ENCODE peak calls at places on chromosomes 3 and 15, in four cellular contexts. H is T-cell, S is cardiac fibroblast, P is EH. N is an unnamed sample.
A peak's percentile ranks its signal among the peaks of the same experiment; 100 is the strongest.

GRCh38 chr15:57436961-57437360 is 60.7 kb downstream of the CGNL1 start:
- DNase-seq in S (no peak), H (no peak), P (peak; percentile 18), N (no peak)

GRCh38 chr15:47333758-47334157 is 383.5 kb upstream of the SEMA6D start:
- DNase-seq in H (no peak), P (no peak), S (no peak), N (no peak)

GRCh38 chr3:59981377-59981776 is 931.6 kb upstream of the CFAP20DC start:
- DNase-seq in S (no peak), H (no peak), P (no peak), N (no peak)

GRCh38 chr15:82538961-82539689 is 1.1 kb downstream of the RPS17 start:
- DNase-seq in P (peak; percentile 34), S (no peak), H (no peak), N (no peak)

GRCh38 chr3:42140665-42141203 is 49.6 kb downstream of the TRAK1 start:
- DNase-seq in P (no peak), H (no peak), S (no peak), N (no peak)

GRCh38 chr3:33152363-33153360 is 38.8 kb downstream of the CRTAP start:
- DNase-seq in S (no peak), P (peak; percentile 23), H (no peak), N (no peak)

GRCh38 chr3:177498037-177498857 is 301.0 kb upstream of the TBL1XR1 start:
- DNase-seq in P (no peak), S (peak; percentile 75), H (no peak), N (no peak)

GRCh38 chr3:79056498-79056897 is 711.3 kb downstream of the ROBO1 start:
- DNase-seq in S (no peak), H (no peak), P (no peak), N (no peak)

GRCh38 chr3:156812521-156813335 is 13.4 kb upstream of the LEKR1 start:
- DNase-seq in S (no peak), P (no peak), H (no peak), N (no peak)

GRCh38 chr15:64092075-64092820 is 1.4 kb downstream of the CIAO2A start:
- DNase-seq in P (peak; percentile 25), S (no peak), H (no peak), N (peak; percentile 29)

GRCh38 chr15:83398591-83398990 is 48.5 kb upstream of the SH3GL3 start:
- DNase-seq in H (no peak), P (peak; percentile 50), S (no peak), N (peak; percentile 3)

GRCh38 chr15:92952451-92952850 is 52.3 kb downstream of the CHD2 start:
- DNase-seq in P (no peak), H (no peak), S (no peak), N (no peak)

GRCh38 chr15:50576156-50576555 is 29.7 kb upstream of the USP50 start:
- DNase-seq in H (no peak), S (peak; percentile 8), P (peak; percentile 28), N (peak; percentile 8)

GRCh38 chr3:129058441-129059194 is 2.0 kb upstream of the GP9 start:
- DNase-seq in P (no peak), S (no peak), H (no peak), N (no peak)

GRCh38 chr15:29476503-29477080 is 207.0 kb upstream of the NSMCE3 start:
- DNase-seq in S (no peak), P (no peak), H (no peak), N (no peak)

GRCh38 chr15:82699726-82700125 is 9.9 kb downstream of the AP3B2 start:
- DNase-seq in S (no peak), P (peak; percentile 4), H (no peak), N (no peak)

GRCh38 chr3:134609821-134610454 is 40.9 kb downstream of the KY start:
- DNase-seq in H (no peak), P (no peak), S (no peak), N (no peak)

GRCh38 chr3:190325923-190326322 is 3.7 kb upstream of the CLDN1 start:
- DNase-seq in P (peak; percentile 62), S (no peak), H (no peak), N (peak; percentile 34)

GRCh38 chr15:25501828-25502446 is 63.1 kb upstream of the UBE3A start:
- DNase-seq in S (peak; percentile 27), P (peak; percentile 49), H (no peak), N (peak; percentile 16)

GRCh38 chr15:76328962-76329361 is 7.6 kb upstream of the ISL2 start:
- DNase-seq in H (no peak), S (no peak), P (peak; percentile 59), N (peak; percentile 22)

GRCh38 chr3:159882367-159882766 is 106.3 kb upstream of the IL12A start:
- DNase-seq in P (no peak), S (no peak), H (no peak), N (no peak)

GRCh38 chr3:151228291-151229125 is 25.5 kb upstream of the GPR171 start:
- DNase-seq in P (peak; percentile 57), H (no peak), S (peak; percentile 75), N (peak; percentile 85)

GRCh38 chr3:108153451-108153981 is 62.7 kb upstream of the CD47 start:
- DNase-seq in S (peak; percentile 70), H (peak; percentile 15), P (peak; percentile 74), N (peak; percentile 75)

GRCh38 chr15:57138260-57138895 is 219.9 kb downstream of the TCF12 start:
- DNase-seq in P (peak; percentile 73), S (peak; percentile 92), H (no peak), N (peak; percentile 89)

GRCh38 chr3:185824467-185825378 is at the start of gene IGF2BP2:
- DNase-seq in P (peak; percentile 88), H (no peak), S (peak; percentile 92), N (peak; percentile 87)

GRCh38 chr3:20846792-20847191 is 660.8 kb upstream of the SGO1 start:
- DNase-seq in H (no peak), S (no peak), P (no peak), N (no peak)

GRCh38 chr3:165339753-165340152 is 143.6 kb upstream of the SLITRK3 start:
- DNase-seq in S (peak; percentile 5), H (no peak), P (no peak), N (no peak)

GRCh38 chr3:167899090-167899489 is 163.6 kb downstream of the SERPINI1 start:
- DNase-seq in S (no peak), P (no peak), H (no peak), N (no peak)

GRCh38 chr3:42701371-42702065 is 1.1 kb downstream of the HHATL start:
- DNase-seq in S (peak; percentile 42), H (peak; percentile 10), P (peak; percentile 63), N (peak; percentile 27)

GRCh38 chr15:67794832-67795574 is 30.3 kb upstream of the SKOR1 start:
- DNase-seq in H (no peak), P (no peak), S (no peak), N (no peak)

GRCh38 chr3:78497025-78497424 is 1270.8 kb downstream of the ROBO1 start:
- DNase-seq in H (no peak), S (no peak), P (no peak), N (no peak)

GRCh38 chr3:123379041-123379830 is 69.7 kb downstream of the ADCY5 start:
- DNase-seq in H (no peak), P (no peak), S (no peak), N (no peak)

GRCh38 chr3:176848431-176849214 is 348.7 kb downstream of the TBL1XR1 start:
- DNase-seq in S (no peak), P (no peak), H (no peak), N (no peak)

GRCh38 chr3:101902041-101902440 is 52.7 kb downstream of the NFKBIZ start:
- DNase-seq in H (no peak), P (peak; percentile 97), S (peak; percentile 82), N (peak; percentile 79)

GRCh38 chr3:14290631-14291385 is 111.6 kb upstream of the SLC6A6 start:
- DNase-seq in P (peak; percentile 51), S (no peak), H (no peak), N (no peak)

GRCh38 chr3:16741103-16741758 is 136.0 kb upstream of the DAZL start:
- DNase-seq in P (peak; percentile 89), S (peak; percentile 83), H (no peak), N (peak; percentile 13)

GRCh38 chr15:73927003-73927475 is 777 bp downstream of the LOXL1 start:
- DNase-seq in H (no peak), S (no peak), P (peak; percentile 60), N (no peak)

GRCh38 chr15:96355561-96356129 is 25.1 kb downstream of the NR2F2 start:
- DNase-seq in S (no peak), H (no peak), P (no peak), N (peak; percentile 14)